ENCODE peak calls at places on chromosomes 2 and 18, in five cellular contexts. One of them, this sample, is unnamed.

GRCh38 chr2:195520671-195521155 is 136.3 kb upstream of the SLC39A10 start:
- DNase-seq in HepG2: no peak
- DNase-seq in GM12878: no peak
- DNase-seq in H1: no peak
- DNase-seq in K562: no peak
- DNase-seq in this sample: no peak

GRCh38 chr2:217248312-217248935 is 388.6 kb upstream of the TNP1 start:
- DNase-seq in GM12878: peak
- DNase-seq in HepG2: no peak
- DNase-seq in H1: peak
- DNase-seq in K562: no peak
- DNase-seq in this sample: no peak

GRCh38 chr18:79573921-79574491 is 105.6 kb upstream of the CTDP1 start:
- DNase-seq in GM12878: no peak
- DNase-seq in HepG2: no peak
- DNase-seq in K562: no peak
- DNase-seq in H1: peak
- DNase-seq in this sample: no peak

GRCh38 chr2:241743620-241744019 is 9.2 kb downstream of the D2HGDH start:
- DNase-seq in GM12878: no peak
- DNase-seq in K562: no peak
- DNase-seq in HepG2: no peak
- DNase-seq in H1: no peak
- DNase-seq in this sample: no peak

GRCh38 chr18:3451166-3451988 is 1.4 kb downstream of the TGIF1 start:
- DNase-seq in GM12878: no peak
- DNase-seq in K562: peak
- DNase-seq in HepG2: peak
- DNase-seq in H1: peak
- DNase-seq in this sample: no peak

GRCh38 chr2:17814601-17815000 is 1.7 kb upstream of the MSGN1 start:
- DNase-seq in HepG2: no peak
- DNase-seq in H1: no peak
- DNase-seq in GM12878: no peak
- DNase-seq in K562: no peak
- DNase-seq in this sample: no peak

GRCh38 chr2:222993920-222994650 is 57.9 kb upstream of the KCNE4 start:
- DNase-seq in K562: no peak
- DNase-seq in HepG2: no peak
- DNase-seq in GM12878: no peak
- DNase-seq in H1: no peak
- DNase-seq in this sample: no peak

GRCh38 chr2:240922234-240922981 is 16.3 kb downstream of the CROCC2 start:
- DNase-seq in GM12878: no peak
- DNase-seq in H1: peak
- DNase-seq in HepG2: no peak
- DNase-seq in K562: no peak
- DNase-seq in this sample: no peak

GRCh38 chr2:229921101-229921891 is 513 bp downstream of the TRIP12 start:
- DNase-seq in H1: peak
- DNase-seq in HepG2: peak
- DNase-seq in K562: peak
- DNase-seq in GM12878: no peak
- DNase-seq in this sample: peak

GRCh38 chr2:85589982-85590791 is 5.4 kb upstream of the RNF181 start:
- DNase-seq in GM12878: no peak
- DNase-seq in H1: no peak
- DNase-seq in K562: no peak
- DNase-seq in HepG2: peak
- DNase-seq in this sample: no peak

GRCh38 chr18:49135871-49136270 is 185.1 kb upstream of the SMAD7 start:
- DNase-seq in K562: no peak
- DNase-seq in H1: no peak
- DNase-seq in GM12878: no peak
- DNase-seq in HepG2: peak
- DNase-seq in this sample: no peak

GRCh38 chr2:62817995-62818713 is 112.6 kb downstream of the EHBP1 start:
- DNase-seq in K562: no peak
- DNase-seq in GM12878: no peak
- DNase-seq in H1: no peak
- DNase-seq in HepG2: no peak
- DNase-seq in this sample: no peak

GRCh38 chr2:109020217-109020637 is 31.2 kb upstream of the EDAR start:
- DNase-seq in HepG2: peak
- DNase-seq in K562: no peak
- DNase-seq in GM12878: no peak
- DNase-seq in H1: no peak
- DNase-seq in this sample: no peak

GRCh38 chr2:134248913-134249312 is 5.0 kb upstream of the MGAT5 start:
- DNase-seq in HepG2: no peak
- DNase-seq in H1: no peak
- DNase-seq in K562: no peak
- DNase-seq in GM12878: no peak
- DNase-seq in this sample: no peak
- TF ChIP-seq JUND in HepG2: no peak
- TF ChIP-seq JUND in H1: no peak
- TF ChIP-seq JUND in K562: no peak
- TF ChIP-seq JUND in GM12878: no peak
- TF ChIP-seq JUND in this sample: no peak

GRCh38 chr18:12015697-12016062 is 34.4 kb downstream of the IMPA2 start:
- DNase-seq in GM12878: no peak
- DNase-seq in K562: no peak
- DNase-seq in H1: no peak
- DNase-seq in HepG2: no peak
- DNase-seq in this sample: no peak

GRCh38 chr18:12013186-12013916 is 32.0 kb downstream of the IMPA2 start:
- DNase-seq in HepG2: no peak
- DNase-seq in H1: no peak
- DNase-seq in K562: no peak
- DNase-seq in GM12878: no peak
- DNase-seq in this sample: no peak

GRCh38 chr18:12014091-12014490 is 32.8 kb downstream of the IMPA2 start:
- DNase-seq in HepG2: no peak
- DNase-seq in K562: no peak
- DNase-seq in GM12878: no peak
- DNase-seq in H1: no peak
- DNase-seq in this sample: no peak

GRCh38 chr18:12014521-12014920 is 33.2 kb downstream of the IMPA2 start:
- DNase-seq in HepG2: no peak
- DNase-seq in K562: no peak
- DNase-seq in H1: no peak
- DNase-seq in GM12878: no peak
- DNase-seq in this sample: no peak

GRCh38 chr18:12014976-12015696 is 33.8 kb downstream of the IMPA2 start:
- DNase-seq in HepG2: no peak
- DNase-seq in K562: no peak
- DNase-seq in H1: no peak
- DNase-seq in GM12878: no peak
- DNase-seq in this sample: no peak
- H3K27ac ChIP-seq in HepG2: no peak
- H3K27ac ChIP-seq in K562: no peak
- H3K27ac ChIP-seq in H1: no peak
- H3K27ac ChIP-seq in GM12878: no peak
- H3K27ac ChIP-seq in this sample: no peak

GRCh38 chr18:46073474-46074331 is 1.6 kb upstream of the PSTPIP2 start:
- DNase-seq in HepG2: peak
- DNase-seq in K562: peak
- DNase-seq in GM12878: no peak
- DNase-seq in H1: peak
- DNase-seq in this sample: peak

GRCh38 chr18:46084431-46084830 is 12.4 kb upstream of the PSTPIP2 start:
- DNase-seq in H1: no peak
- DNase-seq in HepG2: no peak
- DNase-seq in K562: no peak
- DNase-seq in GM12878: no peak
- DNase-seq in this sample: no peak

GRCh38 chr18:46079336-46079735 is 7.3 kb upstream of the PSTPIP2 start:
- DNase-seq in GM12878: no peak
- DNase-seq in HepG2: no peak
- DNase-seq in K562: no peak
- DNase-seq in H1: no peak
- DNase-seq in this sample: no peak
- TF ChIP-seq CEBPB in GM12878: no peak
- TF ChIP-seq CEBPB in HepG2: no peak
- TF ChIP-seq CEBPB in K562: no peak
- TF ChIP-seq CEBPB in H1: no peak
- TF ChIP-seq CEBPB in this sample: no peak

DNA sequence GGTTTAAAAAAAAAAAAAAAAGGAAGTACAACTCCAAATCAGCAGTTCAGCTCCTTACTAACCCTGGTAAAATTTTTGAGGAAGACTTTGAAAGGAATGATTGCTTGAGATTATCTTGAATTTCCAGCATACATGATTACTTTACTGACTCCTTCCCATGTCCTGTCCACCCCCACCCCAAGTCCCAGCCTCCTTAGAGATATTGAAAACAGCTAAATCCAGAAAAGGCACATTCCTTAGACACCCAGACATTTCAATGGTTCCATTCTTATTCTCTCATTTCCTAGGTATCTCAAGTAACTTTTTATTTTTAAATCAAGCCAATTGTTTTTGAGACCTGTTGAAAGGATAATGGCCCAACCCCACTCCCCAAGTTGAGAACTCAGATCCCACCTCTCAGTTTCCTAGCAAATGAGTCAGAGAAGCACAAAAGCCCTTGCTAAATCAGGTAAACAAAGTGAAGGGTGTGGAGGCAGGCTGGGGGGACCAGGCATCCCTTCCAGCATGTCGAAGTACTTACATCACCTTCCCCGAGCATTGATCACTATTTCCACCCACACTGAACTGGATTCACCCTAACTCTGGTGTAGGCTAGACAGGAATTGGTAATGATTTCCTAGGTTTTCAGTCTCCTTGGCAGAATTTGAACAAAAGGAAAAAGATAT is 95.4 kb upstream of the FZD7 start:
- DNase-seq in H1: no peak
- DNase-seq in GM12878: no peak
- DNase-seq in K562: no peak
- DNase-seq in HepG2: no peak
- DNase-seq in this sample: no peak
- TF ChIP-seq JUND in H1: no peak
- TF ChIP-seq JUND in GM12878: no peak
- TF ChIP-seq JUND in K562: no peak
- TF ChIP-seq JUND in HepG2: no peak
- TF ChIP-seq JUND in this sample: no peak

This sample was measured in HCT116.